ENCODE peak calls at places on chromosome 14, in four cellular contexts. R, U, T and J are unnamed samples. For H3K27me3, the result is how much of the 10 kb centered on the place peaks cover.

GRCh38 chr14:54931598-54932340 is 29.1 kb upstream of the GCH1 start:
- DNase-seq in R (no peak), U (no peak), T (no peak), J (no peak)

GRCh38 chr14:61147369-61147897 is 133.7 kb downstream of the TMEM30B start:
- DNase-seq in R (no peak), U (no peak), T (no peak), J (peak)

GRCh38 chr14:106883218-106883692 is 1356.9 kb downstream of the TMEM121 start:
- DNase-seq in R (peak), U (no peak), T (peak), J (no peak)

GRCh38 chr14:101563654-101564443 is 2.6 kb downstream of the DIO3 start:
- DNase-seq in R (peak), U (no peak), T (no peak), J (no peak)

GRCh38 chr14:39366460-39367386 is 65.5 kb downstream of the FBXO33 start:
- DNase-seq in R (no peak), U (no peak), T (no peak), J (no peak)

GRCh38 chr14:68349900-68350323 is 443.0 kb downstream of the ZFP36L1 start:
- DNase-seq in R (no peak), U (no peak), T (peak), J (peak)

GRCh38 chr14:61492474-61492873 is 171.1 kb downstream of the PRKCH start:
- DNase-seq in R (no peak), U (no peak), T (no peak), J (no peak)

GRCh38 chr14:102211240-102211639 is 71.5 kb downstream of the WDR20 start:
- DNase-seq in R (no peak), U (no peak), T (no peak), J (no peak)

GRCh38 chr14:24267516-24267915 is 3.9 kb downstream of the RABGGTA start:
- DNase-seq in R (no peak), U (no peak), T (no peak), J (no peak)

GRCh38 chr14:101123639-101124525 is 220.4 kb upstream of the RTL1 start:
- DNase-seq in R (peak), U (no peak), T (no peak), J (no peak)

GRCh38 chr14:24310666-24311604 is at the start of gene LTB4R:
- DNase-seq in R (no peak), U (no peak), T (no peak), J (peak)

GRCh38 chr14:90850487-90850886 is 34.3 kb upstream of the TTC7B start:
- DNase-seq in R (peak), U (no peak), T (peak), J (peak)

GRCh38 chr14:76050797-76051392 is 65.3 kb downstream of the IFT43 start:
- DNase-seq in R (peak), U (peak), T (peak), J (peak)

GRCh38 chr14:79661762-79662161 is 549.5 kb downstream of the DIO2 start:
- DNase-seq in R (no peak), U (no peak), T (no peak), J (peak)

GRCh38 chr14:55102141-55102547 is 26.9 kb upstream of the LGALS3 start:
- DNase-seq in R (no peak), U (peak), T (peak), J (peak)

GRCh38 chr14:70645892-70646291 is 4.2 kb downstream of the TTC9 start:
- DNase-seq in R (no peak), U (no peak), T (no peak), J (no peak)
- H3K27me3 ChIP-seq in R (under half), U (under half), T (under half), J (under half)

DNA sequence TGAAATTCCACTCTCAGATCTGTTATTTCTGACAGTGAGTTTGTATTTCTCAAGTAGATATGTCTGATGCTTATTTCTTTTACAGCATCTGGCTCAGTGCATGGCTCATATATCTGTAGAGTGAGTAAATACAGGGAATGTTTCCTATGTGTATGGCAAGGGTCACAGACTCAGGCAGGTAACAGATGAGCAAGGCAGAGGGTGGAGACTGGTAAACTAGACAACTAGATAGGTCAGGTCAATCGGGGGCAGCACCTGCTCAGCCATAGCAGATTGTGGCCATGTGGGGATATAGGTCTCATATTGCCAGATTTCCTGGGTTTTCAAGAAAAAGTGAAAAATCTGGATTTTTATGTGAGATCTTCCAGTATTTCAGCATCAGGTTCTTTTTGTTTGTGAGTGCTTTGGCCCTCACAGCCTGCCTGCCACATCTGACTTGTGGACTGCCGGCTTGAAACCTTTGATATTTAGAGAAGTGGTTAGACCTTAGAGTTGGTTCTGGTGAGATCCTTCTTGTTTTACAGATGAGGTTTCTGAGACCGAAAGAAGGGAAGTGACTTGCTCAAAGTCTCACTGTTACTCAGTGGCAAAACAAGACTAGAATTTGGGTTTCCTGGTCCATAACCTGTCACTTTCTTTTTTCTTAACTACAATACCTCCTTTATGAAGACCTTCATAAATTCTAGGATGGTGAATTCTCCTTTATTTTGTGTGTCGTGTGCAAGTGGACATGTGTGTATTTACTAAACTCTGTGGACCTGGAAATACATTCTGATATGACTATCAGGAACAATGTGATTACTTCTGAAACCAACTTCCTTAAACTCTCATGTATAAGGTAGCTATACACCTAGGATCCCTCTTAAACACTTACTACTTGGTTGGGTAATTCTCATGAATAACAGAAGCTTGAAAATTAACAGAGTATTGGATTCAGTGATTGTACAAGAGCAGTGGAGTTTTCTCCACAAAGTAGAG is 34.4 kb downstream of the PROX2 start:
- DNase-seq in R (no peak), U (peak), T (no peak), J (no peak)
- TF ChIP-seq USF2 in R (no peak), U (no peak), T (no peak), J (no peak)

GRCh38 chr14:99260116-99260515 is 11.9 kb downstream of the BCL11B start:
- DNase-seq in R (no peak), U (no peak), T (no peak), J (no peak)

GRCh38 chr14:99262977-99263448 is 9.0 kb downstream of the BCL11B start:
- DNase-seq in R (no peak), U (no peak), T (no peak), J (no peak)

GRCh38 chr14:99260652-99261551 is 11.1 kb downstream of the BCL11B start:
- DNase-seq in R (no peak), U (no peak), T (no peak), J (no peak)

GRCh38 chr14:99263564-99264330 is 8.2 kb downstream of the BCL11B start:
- DNase-seq in R (no peak), U (no peak), T (no peak), J (no peak)

GRCh38 chr14:99261916-99262787 is 9.8 kb downstream of the BCL11B start:
- DNase-seq in R (no peak), U (no peak), T (no peak), J (no peak)
- TF ChIP-seq CEBPB in R (no peak), U (no peak), T (no peak), J (no peak)

DNA sequence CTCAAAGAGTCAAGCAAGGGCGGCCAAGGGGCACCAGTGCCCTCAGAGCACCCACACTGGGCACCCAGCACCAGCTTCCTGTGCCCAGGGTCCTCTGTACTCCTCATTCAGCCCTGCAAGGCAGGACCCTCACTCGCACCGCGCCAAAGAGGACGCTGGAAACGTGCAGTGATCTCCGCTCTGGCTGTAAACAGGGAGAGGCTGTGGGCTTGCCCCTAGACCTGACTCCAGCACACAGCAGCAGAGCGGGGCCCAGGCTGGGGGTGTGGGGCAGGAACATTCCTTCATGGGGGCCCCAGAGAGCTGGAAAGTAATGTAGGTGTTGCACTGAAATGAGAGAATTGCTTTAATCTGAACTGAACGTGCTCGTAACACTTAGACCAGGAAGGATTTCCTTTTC is 5.0 kb upstream of the BRF1 start:
- DNase-seq in R (no peak), U (no peak), T (no peak), J (no peak)
- H3K27me3 ChIP-seq in R (under half), U (under half), T (under half), J (under half)